ENCODE peak calls at places on chromosomes 5 and 9, in five cellular contexts. One of them, this sample, is unnamed.
A peak's percentile ranks its signal among the peaks of the same experiment; 100 is the strongest.

GRCh38 chr9:129143461-129143927 is 32.3 kb downstream of the PTPA start:
- DNase-seq in sciatic nerve: no peak
- DNase-seq in globus pallidus: no peak
- DNase-seq in SIG-M5: no peak
- DNase-seq in HT1080: peak; percentile 41
- DNase-seq in this sample: peak; percentile 91

GRCh38 chr9:121725008-121725795 is 73.8 kb downstream of the DAB2IP start:
- DNase-seq in sciatic nerve: peak; percentile 95
- DNase-seq in HT1080: no peak
- DNase-seq in SIG-M5: no peak
- DNase-seq in globus pallidus: peak; percentile 63
- DNase-seq in this sample: no peak

GRCh38 chr5:143506881-143507552 is 103.5 kb upstream of the NR3C1 start:
- DNase-seq in globus pallidus: no peak
- DNase-seq in SIG-M5: no peak
- DNase-seq in HT1080: peak; percentile 88
- DNase-seq in sciatic nerve: no peak
- DNase-seq in this sample: peak; percentile 97

GRCh38 chr5:14108170-14108996 is 34.8 kb upstream of the TRIO start:
- DNase-seq in HT1080: peak; percentile 39
- DNase-seq in sciatic nerve: peak; percentile 64
- DNase-seq in globus pallidus: peak; percentile 60
- DNase-seq in SIG-M5: no peak
- DNase-seq in this sample: no peak

GRCh38 chr5:115543931-115544370 is 624 bp downstream of the FEM1C start:
- DNase-seq in SIG-M5: no peak
- DNase-seq in globus pallidus: peak; percentile 55
- DNase-seq in HT1080: peak; percentile 47
- DNase-seq in sciatic nerve: no peak
- DNase-seq in this sample: no peak

GRCh38 chr9:134357631-134358025 is 31.4 kb downstream of the RXRA start:
- DNase-seq in sciatic nerve: no peak
- DNase-seq in SIG-M5: no peak
- DNase-seq in globus pallidus: no peak
- DNase-seq in HT1080: no peak
- DNase-seq in this sample: no peak

GRCh38 chr9:34884732-34885131 is 73.4 kb upstream of the PHF24 start:
- DNase-seq in sciatic nerve: no peak
- DNase-seq in SIG-M5: no peak
- DNase-seq in globus pallidus: no peak
- DNase-seq in HT1080: no peak
- DNase-seq in this sample: no peak

GRCh38 chr5:123951204-123951977 is 439.4 kb downstream of the CSNK1G3 start:
- DNase-seq in sciatic nerve: no peak
- DNase-seq in globus pallidus: no peak
- DNase-seq in SIG-M5: no peak
- DNase-seq in HT1080: peak; percentile 95
- DNase-seq in this sample: peak; percentile 52

GRCh38 chr9:126626117-126627022 is 12.6 kb downstream of the LMX1B start:
- DNase-seq in globus pallidus: no peak
- DNase-seq in HT1080: no peak
- DNase-seq in SIG-M5: no peak
- DNase-seq in sciatic nerve: no peak
- DNase-seq in this sample: no peak